ENCODE peak calls at places on chromosome 22, in five cellular contexts. C, E, J, B and R are unnamed samples.
A peak's percentile ranks its signal among the peaks of the same experiment; 100 is the strongest.

GRCh38 chr22:44567846-44568493 is 69.9 kb upstream of the RTL6 start:
- DNase-seq in E (peak; percentile 50), J (no peak), C (no peak), B (no peak), R (peak; percentile 11)

GRCh38 chr22:38104084-38104483 is 6.4 kb downstream of the BAIAP2L2 start:
- DNase-seq in B (no peak), C (no peak), J (no peak), E (no peak), R (no peak)

GRCh38 chr22:48644108-48644507 is 1183.6 kb downstream of the BRD1 start:
- DNase-seq in E (peak; percentile 31), C (no peak), J (no peak), B (no peak), R (no peak)

GRCh38 chr22:46297151-46297819 is 615 bp downstream of the GTSE1 start:
- DNase-seq in J (no peak), B (peak; percentile 29), C (no peak), E (peak; percentile 19), R (peak; percentile 41)

GRCh38 chr22:36155702-36156101 is 4.9 kb downstream of the APOL3 start:
- DNase-seq in E (no peak), C (peak; percentile 79), J (peak; percentile 18), B (no peak), R (no peak)

GRCh38 chr22:41417622-41418390 is 28.8 kb downstream of the TOB2 start:
- DNase-seq in B (no peak), C (peak; percentile 94), J (peak; percentile 94), E (peak; percentile 92), R (no peak)

GRCh38 chr22:43183496-43184263 is 3.3 kb downstream of the TTLL12 start:
- DNase-seq in J (no peak), C (no peak), B (no peak), E (no peak), R (no peak)

GRCh38 chr22:40519284-40519947 is 117.1 kb downstream of the MRTFA start:
- DNase-seq in C (no peak), E (no peak), B (no peak), J (no peak), R (no peak)

GRCh38 chr22:43345761-43346261 is 2.6 kb upstream of the SCUBE1 start:
- DNase-seq in J (no peak), B (no peak), E (no peak), C (no peak), R (no peak)

GRCh38 chr22:46673677-46674236 is 53.6 kb downstream of the GRAMD4 start:
- DNase-seq in C (no peak), J (no peak), E (no peak), B (no peak), R (no peak)

GRCh38 chr22:38927033-38927789 is 30.2 kb upstream of the APOBEC3A start:
- DNase-seq in B (no peak), E (no peak), J (peak; percentile 58), C (peak; percentile 63), R (no peak)

GRCh38 chr22:30212363-30212995 is 34.1 kb downstream of the LIF start:
- DNase-seq in J (no peak), E (peak; percentile 88), B (no peak), C (peak; percentile 81), R (no peak)

GRCh38 chr22:50314455-50315288 is 7.2 kb upstream of the PLXNB2 start:
- DNase-seq in B (no peak), J (no peak), C (no peak), E (no peak), R (no peak)

GRCh38 chr22:23847991-23848864 is 9.4 kb upstream of the DERL3 start:
- DNase-seq in E (no peak), J (no peak), C (no peak), B (no peak), R (no peak)

GRCh38 chr22:31055322-31056159 is 25.6 kb upstream of the SMTN start:
- DNase-seq in E (peak; percentile 98), B (peak; percentile 7), J (peak; percentile 11), C (peak; percentile 92), R (peak; percentile 85)

GRCh38 chr22:19085233-19086043 is 36.8 kb downstream of the DGCR2 start:
- DNase-seq in J (no peak), C (no peak), E (peak; percentile 31), B (no peak), R (no peak)

GRCh38 chr22:33919591-33920501 is at the start of gene LARGE1:
- DNase-seq in C (peak; percentile 25), E (peak; percentile 33), J (no peak), B (peak; percentile 30), R (no peak)

GRCh38 chr22:41523464-41524221 is 20.6 kb downstream of the POLR3H start:
- DNase-seq in C (peak; percentile 45), J (no peak), E (no peak), B (no peak), R (no peak)